ENCODE peak calls at places on chromosome 7, in seven cellular contexts. O, W, X, E, Z, J and P are unnamed samples.
A peak's percentile ranks its signal among the peaks of the same experiment; 100 is the strongest.

GRCh38 chr7:94655562-94655883 is 410 bp downstream of the SGCE start:
- DNase-seq in X (no peak), E (peak; percentile 40), Z (no peak), O (no peak), J (no peak), W (no peak), P (no peak)

GRCh38 chr7:13551503-13551902 is 438.0 kb downstream of the ETV1 start:
- DNase-seq in J (no peak), W (no peak), Z (no peak), E (no peak), O (no peak), X (no peak), P (no peak)

GRCh38 chr7:55254596-55255500 is 110.3 kb upstream of the LANCL2 start:
- DNase-seq in O (peak; percentile 41), X (peak; percentile 54), E (peak; percentile 97), Z (peak; percentile 84), J (peak; percentile 81), W (peak; percentile 72), P (peak; percentile 92)

GRCh38 chr7:20647908-20648776 is 32.7 kb downstream of the ABCB5 start:
- DNase-seq in E (peak; percentile 47), X (peak; percentile 10), O (no peak), J (no peak), W (peak; percentile 38), Z (no peak), P (no peak)

GRCh38 chr7:24442170-24442777 is 131.0 kb upstream of the PALS2 start:
- DNase-seq in X (no peak), E (no peak), W (no peak), J (no peak), O (no peak), Z (no peak), P (no peak)

GRCh38 chr7:63925262-63925625 is 73.4 kb upstream of the ZNF722 start:
- DNase-seq in Z (no peak), W (no peak), X (no peak), E (no peak), J (no peak), O (no peak), P (no peak)

GRCh38 chr7:33743594-33743993 is 161.7 kb upstream of the BMPER start:
- DNase-seq in O (no peak), E (no peak), Z (no peak), X (no peak), W (peak; percentile 93), J (no peak), P (no peak)

GRCh38 chr7:120740348-120740747 is 117.6 kb downstream of the TSPAN12 start:
- DNase-seq in J (no peak), E (no peak), O (no peak), Z (no peak), X (no peak), W (peak; percentile 44), P (no peak)

GRCh38 chr7:26857534-26858228 is 6.7 kb downstream of the SKAP2 start:
- DNase-seq in Z (peak; percentile 45), X (no peak), W (peak; percentile 8), E (peak; percentile 72), O (no peak), J (peak; percentile 24), P (peak; percentile 8)

GRCh38 chr7:102122026-102122425 is 164.6 kb upstream of the SH2B2 start:
- DNase-seq in Z (no peak), J (no peak), O (no peak), W (peak; percentile 70), E (no peak), X (peak; percentile 50), P (peak; percentile 69)

GRCh38 chr7:137967143-137968018 is 34.5 kb downstream of the CREB3L2 start:
- DNase-seq in W (peak; percentile 76), J (no peak), O (no peak), Z (no peak), X (no peak), E (no peak), P (no peak)

GRCh38 chr7:22430457-22430856 is 69.5 kb downstream of the STEAP1B start:
- DNase-seq in E (no peak), J (no peak), X (no peak), O (no peak), Z (no peak), W (peak; percentile 92), P (no peak)

GRCh38 chr7:83476501-83476900 is 172.4 kb downstream of the SEMA3E start:
- DNase-seq in O (no peak), X (no peak), W (no peak), E (no peak), Z (no peak), J (no peak), P (no peak)

GRCh38 chr7:98221611-98222532 is 10.6 kb downstream of the BHLHA15 start:
- DNase-seq in X (no peak), J (peak; percentile 13), W (no peak), O (no peak), Z (no peak), E (no peak), P (no peak)

GRCh38 chr7:115094163-115094562 is 172.3 kb downstream of the MDFIC start:
- DNase-seq in E (no peak), Z (no peak), X (no peak), J (no peak), O (no peak), W (peak; percentile 94), P (no peak)

GRCh38 chr7:110762514-110762913 is 328.4 kb upstream of the LRRN3 start:
- DNase-seq in E (no peak), J (no peak), O (no peak), W (no peak), X (no peak), Z (no peak), P (no peak)

GRCh38 chr7:128874140-128875031 is 11.7 kb downstream of the ATP6V1F start:
- DNase-seq in O (no peak), X (no peak), J (peak; percentile 24), Z (no peak), E (no peak), W (no peak), P (no peak)

GRCh38 chr7:53350241-53350640 is 314.8 kb downstream of the POM121L12 start:
- DNase-seq in Z (no peak), J (no peak), E (peak; percentile 73), X (peak; percentile 4), W (no peak), O (no peak), P (peak; percentile 3)

GRCh38 chr7:43511029-43511428 is 71.9 kb upstream of the STK17A start:
- DNase-seq in W (peak; percentile 13), E (no peak), J (no peak), O (no peak), X (no peak), Z (no peak), P (no peak)
- TF ChIP-seq CTCF in W (peak; percentile 18), E (no peak), J (peak; percentile 23), O (no peak), X (no peak), Z (no peak), P (no peak)

GRCh38 chr7:134255814-134256213 is 60.9 kb downstream of the SLC35B4 start:
- DNase-seq in E (no peak), O (no peak), W (no peak), X (no peak), J (no peak), Z (no peak), P (no peak)
- TF ChIP-seq CTCF in E (no peak), O (no peak), W (no peak), X (no peak), J (no peak), Z (no peak), P (no peak)

GRCh38 chr7:2954433-2954853 is 89.2 kb downstream of the CARD11 start:
- DNase-seq in E (no peak), X (no peak), Z (no peak), W (no peak), O (peak; percentile 38), J (no peak), P (no peak)
- TF ChIP-seq CTCF in E (no peak), X (no peak), Z (no peak), W (no peak), O (no peak), J (no peak), P (no peak)

GRCh38 chr7:113775401-113775800 is 143.4 kb downstream of the PPP1R3A start:
- DNase-seq in J (no peak), E (no peak), X (no peak), O (no peak), W (no peak), Z (no peak), P (no peak)

GRCh38 chr7:113775804-113776203 is 143.0 kb downstream of the PPP1R3A start:
- DNase-seq in X (no peak), W (no peak), E (no peak), Z (no peak), O (no peak), J (no peak), P (no peak)

GRCh38 chr7:113770146-113770738 is 148.6 kb downstream of the PPP1R3A start:
- DNase-seq in J (no peak), O (no peak), E (no peak), Z (no peak), X (no peak), W (no peak), P (no peak)

GRCh38 chr7:113768256-113768847 is 150.5 kb downstream of the PPP1R3A start:
- DNase-seq in E (no peak), J (no peak), Z (no peak), X (no peak), O (no peak), W (peak; percentile 3), P (no peak)

DNA sequence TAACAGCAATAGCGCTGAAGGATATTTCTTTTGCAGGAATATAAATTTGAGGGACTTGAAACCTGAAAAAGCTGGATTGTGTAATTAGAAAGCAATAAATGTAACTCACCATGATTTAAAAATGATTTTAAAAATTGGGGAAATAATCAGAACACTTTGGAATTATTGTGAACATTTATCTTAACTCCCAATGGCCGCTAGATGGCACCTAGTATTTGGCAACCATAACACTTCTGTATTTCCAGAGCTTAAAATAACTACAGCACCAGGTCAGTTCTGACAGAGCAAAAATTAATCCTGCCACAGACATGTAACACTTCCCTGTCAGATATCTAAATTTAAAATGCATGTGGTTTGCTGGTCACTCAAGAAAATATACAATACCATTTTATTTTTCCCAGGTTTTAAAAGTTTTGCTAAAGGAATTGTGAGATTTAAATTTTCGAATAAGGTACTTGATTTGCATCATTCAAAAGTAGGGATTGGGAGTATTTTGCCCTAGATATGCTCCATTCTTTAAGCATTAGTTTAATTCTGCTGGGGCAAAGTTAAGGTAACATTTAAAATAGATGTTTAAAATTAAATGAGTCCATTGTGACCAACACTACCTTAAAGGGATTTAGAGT is 144.5 kb downstream of the PPP1R3A start:
- DNase-seq in X (peak; percentile 33), W (peak; percentile 66), J (peak; percentile 27), E (peak; percentile 11), O (no peak), Z (no peak), P (peak; percentile 8)
- TF ChIP-seq CTCF in X (peak; percentile 88), W (peak; percentile 48), J (peak; percentile 56), E (peak; percentile 71), O (peak; percentile 21), Z (peak; percentile 81), P (no peak)

DNA sequence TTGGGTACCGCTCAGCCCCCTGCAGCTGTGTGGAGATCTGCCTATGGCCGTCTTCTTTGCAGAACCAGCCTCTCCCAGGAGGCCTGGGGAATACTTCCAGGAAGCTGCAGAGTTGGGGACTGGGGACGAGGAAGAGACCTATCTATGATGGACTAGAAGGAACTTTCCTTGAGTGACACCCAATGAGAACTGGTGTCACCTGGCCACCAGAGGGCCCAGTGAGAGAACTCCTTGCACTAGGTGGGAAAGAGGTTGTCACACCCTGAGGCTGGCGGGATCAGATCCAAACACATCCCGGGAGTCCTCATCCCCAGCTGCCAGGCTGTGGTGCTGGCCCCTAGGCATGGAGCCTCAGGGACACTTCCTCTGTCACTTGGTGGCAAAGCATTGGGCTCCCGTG is 4.9 kb upstream of the GRID2IP start:
- DNase-seq in J (no peak), E (no peak), O (no peak), X (peak; percentile 51), W (no peak), Z (no peak), P (no peak)
- TF ChIP-seq CTCF in J (no peak), E (no peak), O (no peak), X (peak; percentile 73), W (no peak), Z (no peak), P (peak; percentile 6)

GRCh38 chr7:36896418-36896817 is 172.1 kb upstream of the AOAH start:
- DNase-seq in O (no peak), X (no peak), E (no peak), W (no peak), J (no peak), Z (no peak), P (no peak)
- TF ChIP-seq CTCF in O (no peak), X (no peak), E (no peak), W (no peak), J (no peak), Z (no peak), P (no peak)